ENCODE peak calls at places on chromosomes 5 and 9, in seven cellular contexts. Y is HFFc6; O is tibial artery; T is activated CD4-positive, alpha-beta T cell treated with anti-CD3 and anti-CD28 coated beads for 48 hours; L is natural killer cell treated with Interleukin-12 subunit alpha and Interleukin-12 subunit beta and Interleukin-15 and Interleukin-18, amount 100 ng/mL, for 72 hours; S is choroid plexus epithelial cell; N is stimulated activated CD8-positive, alpha-beta memory T cell treated with anti-CD3 and anti-CD28 coated beads, Interleukin-4, amount 100 ng/mL, for 48 hours. E is an unnamed sample.

GRCh38 chr5:82641362-82641988 is 363.3 kb upstream of the RPS23 start:
- DNase-seq in Y (peak), N (no peak), L (peak), S (peak), T (peak), O (peak), E (peak)

GRCh38 chr5:62948294-62948693 is 369.7 kb downstream of the LRRC70 start:
- DNase-seq in Y (no peak), N (no peak), L (no peak), S (no peak), T (no peak), O (no peak), E (peak)

GRCh38 chr5:132736853-132737833 is at the start of gene KIF3A:
- DNase-seq in Y (peak), N (peak), O (peak), T (peak), S (peak), L (peak), E (peak)

GRCh38 chr9:78871452-78872331 is 574.8 kb downstream of the PSAT1 start:
- DNase-seq in L (no peak), N (no peak), S (peak), T (no peak), Y (peak), O (no peak), E (peak)

GRCh38 chr5:132457371-132458225 is 33.0 kb downstream of the IRF1 start:
- DNase-seq in N (no peak), S (peak), O (peak), T (no peak), Y (peak), L (peak), E (no peak)

GRCh38 chr5:62504129-62504528 is 74.5 kb upstream of the LRRC70 start:
- DNase-seq in O (no peak), N (no peak), T (no peak), S (no peak), L (no peak), Y (no peak), E (no peak)

GRCh38 chr5:93805616-93806393 is 64.4 kb upstream of the POU5F2 start:
- DNase-seq in O (no peak), Y (no peak), L (no peak), N (no peak), S (no peak), T (no peak), E (no peak)

GRCh38 chr9:131402073-131402472 is 8.2 kb downstream of the PRRC2B start:
- DNase-seq in Y (peak), T (no peak), O (no peak), L (no peak), N (no peak), S (no peak), E (peak)

GRCh38 chr9:115042781-115043509 is 75.0 kb downstream of the TNC start:
- DNase-seq in Y (no peak), N (peak), O (peak), T (peak), S (no peak), L (no peak), E (no peak)